ENCODE peak calls at places on chromosomes 11 and 22, in ten cellular contexts. A, V, J, Z, T, O, R, Q, I and L are unnamed samples.

GRCh38 chr11:126712017-126712625 is 288.4 kb downstream of the KIRREL3 start:
- DNase-seq in J (no peak), Z (no peak), T (no peak), Q (no peak), V (no peak), A (no peak), R (no peak), I (no peak), O (no peak), L (no peak)

GRCh38 chr11:65291613-65292012 is 23.1 kb upstream of the CDC42EP2 start:
- DNase-seq in A (no peak), V (no peak), Z (no peak), T (no peak), I (no peak), J (no peak), R (no peak), O (no peak), Q (no peak), L (no peak)

GRCh38 chr22:48902001-48902869 is 925.4 kb downstream of the BRD1 start:
- DNase-seq in Q (no peak), I (no peak), A (no peak), Z (no peak), J (no peak), R (no peak), O (no peak), T (no peak), V (no peak), L (peak; percentile 47)

GRCh38 chr22:36377022-36377631 is 10.6 kb downstream of the MYH9 start:
- DNase-seq in V (no peak), R (no peak), A (no peak), Z (no peak), O (no peak), J (no peak), I (no peak), T (no peak), Q (no peak), L (no peak)

GRCh38 chr11:115580927-115581680 is 76.9 kb upstream of the CADM1 start:
- DNase-seq in I (peak; percentile 26), Z (no peak), A (no peak), V (peak; percentile 31), T (no peak), J (no peak), O (no peak), R (peak; percentile 35), Q (no peak), L (no peak)

GRCh38 chr11:46348986-46349401 is 1.7 kb downstream of the DGKZ start:
- DNase-seq in O (no peak), V (peak; percentile 40), T (no peak), Q (no peak), J (no peak), I (no peak), Z (no peak), A (no peak), R (peak; percentile 46), L (no peak)

GRCh38 chr22:30265851-30266444 is 703 bp downstream of the OSM start:
- DNase-seq in J (no peak), T (no peak), Q (no peak), A (peak; percentile 51), I (peak; percentile 52), O (peak; percentile 67), Z (no peak), R (peak; percentile 73), V (no peak), L (peak; percentile 87)

GRCh38 chr11:17135934-17136683 is 58.6 kb upstream of the RPS13 start:
- DNase-seq in J (no peak), T (no peak), Q (no peak), O (no peak), Z (no peak), R (no peak), A (no peak), I (no peak), V (no peak), L (no peak)

GRCh38 chr22:20904008-20904979 is 12.9 kb upstream of the CRKL start:
- DNase-seq in I (no peak), V (no peak), A (no peak), Q (no peak), J (peak; percentile 55), Z (no peak), T (no peak), R (no peak), O (no peak), L (no peak)

GRCh38 chr11:89181111-89181510 is 3.4 kb downstream of the TYR start:
- DNase-seq in O (no peak), J (no peak), A (no peak), V (no peak), I (no peak), Z (no peak), Q (no peak), T (peak; percentile 44), R (no peak), L (no peak)

GRCh38 chr11:73939096-73939495 is 11.7 kb upstream of the DNAJB13 start:
- DNase-seq in Z (no peak), A (no peak), R (no peak), J (no peak), Q (no peak), O (no peak), I (no peak), V (no peak), T (no peak), L (no peak)

GRCh38 chr11:119322360-119322739 is 5.4 kb upstream of the MCAM start:
- DNase-seq in I (no peak), J (peak; percentile 11), R (no peak), O (no peak), V (no peak), A (no peak), T (no peak), Z (no peak), Q (no peak), L (no peak)

GRCh38 chr11:119323532-119324033 is 6.7 kb upstream of the MCAM start:
- DNase-seq in V (peak; percentile 91), Q (no peak), J (peak; percentile 91), Z (peak; percentile 81), I (peak; percentile 84), O (peak; percentile 96), R (peak; percentile 84), A (no peak), T (peak; percentile 95), L (no peak)

GRCh38 chr11:119320593-119321524 is 3.9 kb upstream of the MCAM start:
- DNase-seq in Z (peak; percentile 71), O (peak; percentile 87), V (no peak), I (peak; percentile 56), A (no peak), T (peak; percentile 77), J (peak; percentile 81), Q (peak; percentile 86), R (peak; percentile 72), L (peak; percentile 74)

GRCh38 chr11:119324124-119324665 is 7.3 kb upstream of the MCAM start:
- DNase-seq in Q (no peak), A (no peak), I (no peak), V (no peak), T (no peak), R (no peak), O (no peak), J (no peak), Z (no peak), L (no peak)

DNA sequence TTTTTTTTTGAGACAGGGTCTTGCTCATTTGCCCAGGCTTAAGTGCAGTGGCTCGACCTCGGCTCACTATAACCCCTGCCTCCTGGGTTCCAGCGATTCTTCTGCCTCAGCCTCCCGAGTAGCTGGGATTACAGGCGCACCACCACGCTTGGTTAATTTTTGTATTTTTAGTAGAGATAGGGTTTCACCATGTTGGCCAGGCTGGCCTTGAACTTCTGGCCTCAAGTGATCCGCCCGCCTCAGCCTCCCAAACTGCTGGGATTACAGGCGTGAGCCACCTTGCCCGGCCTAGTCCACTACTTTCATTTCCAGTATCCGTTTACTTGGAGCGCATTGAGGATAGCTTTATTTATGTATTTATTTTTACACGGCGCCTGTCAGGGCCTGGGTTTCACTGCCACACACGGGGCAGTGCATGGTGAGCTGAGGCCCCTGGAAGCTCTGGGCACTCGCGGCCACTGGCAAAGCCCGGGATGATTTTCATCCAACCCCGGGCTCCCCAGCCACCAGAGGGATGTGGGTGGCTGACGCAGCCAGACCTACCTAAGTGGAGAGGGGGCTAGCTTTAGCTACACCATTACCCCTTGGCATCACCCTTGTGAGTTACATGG is 6.1 kb upstream of the MCAM start:
- DNase-seq in V (no peak), T (no peak), A (no peak), O (no peak), R (no peak), I (no peak), J (peak; percentile 11), Z (no peak), Q (no peak), L (no peak)
- H3K4me1 ChIP-seq in V (peaks cover 14% of the 10 kb centered on the region), T (peaks cover 34% of the 10 kb centered on the region), A (peaks cover 38% of the 10 kb centered on the region), O (peaks cover 16% of the 10 kb centered on the region), R (peaks cover 41% of the 10 kb centered on the region), I (peaks cover 8% of the 10 kb centered on the region), J (no peaks in the 10 kb centered on the region), Z (peaks cover 39% of the 10 kb centered on the region), Q (peaks cover 35% of the 10 kb centered on the region), L (peaks cover 18% of the 10 kb centered on the region)

DNA sequence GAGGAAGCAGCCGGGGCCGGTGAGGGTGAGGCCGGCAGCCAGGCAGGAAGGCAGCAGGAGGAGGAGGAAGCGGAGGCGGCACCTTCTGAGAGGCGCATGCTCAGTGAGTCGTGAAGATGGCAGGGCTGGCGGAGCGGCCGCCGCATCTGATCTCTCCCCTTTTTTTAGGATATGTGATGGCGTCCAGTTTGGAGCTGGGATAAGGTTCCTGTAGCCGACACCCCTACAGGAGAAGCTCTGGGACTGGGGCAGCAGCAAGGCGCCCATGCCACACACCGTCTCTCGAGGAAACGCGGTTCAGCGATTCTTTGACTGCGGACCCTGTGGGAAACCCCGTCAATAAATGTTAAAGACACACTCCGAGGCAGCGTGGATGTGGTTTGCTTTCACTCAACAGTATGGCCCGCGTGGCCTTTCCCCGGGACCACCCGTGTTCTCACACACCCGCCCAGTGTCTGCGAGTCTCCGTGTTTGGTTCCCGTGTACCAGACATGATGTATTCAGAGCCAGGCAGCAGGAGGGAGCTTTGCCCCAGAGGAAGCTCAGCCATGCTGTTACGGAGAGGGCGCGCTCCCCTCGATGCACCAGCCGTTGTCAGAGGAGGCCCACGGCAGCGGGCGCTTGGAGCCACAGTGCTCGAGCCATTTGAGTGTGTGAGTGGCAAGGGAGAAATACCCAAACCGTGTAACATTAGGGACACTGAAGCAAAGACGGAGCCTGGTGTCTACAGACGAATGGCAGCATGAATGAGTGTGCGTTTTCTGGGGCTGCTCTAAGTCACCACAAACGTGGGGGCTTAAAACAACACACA is 27.7 kb upstream of the PARVB start:
- DNase-seq in R (peak; percentile 67), Q (no peak), Z (no peak), J (peak; percentile 28), O (no peak), I (peak; percentile 46), V (peak; percentile 64), T (no peak), A (peak; percentile 26), L (peak; percentile 83)
- H3K4me3 ChIP-seq in R (peak overlapping the region; percentile 23), Q (peak overlapping the region; percentile 10), Z (no peak overlapping the region), J (no peak overlapping the region), O (no peak overlapping the region), I (no peak overlapping the region), V (no peak overlapping the region), T (no peak overlapping the region), A (no peak overlapping the region), L (peak overlapping the region; percentile 32)

GRCh38 chr11:57641011-57641410 is 8.7 kb downstream of the YPEL4 start:
- DNase-seq in T (peak; percentile 61), A (no peak), O (peak; percentile 72), R (no peak), Z (peak; percentile 70), Q (no peak), J (no peak), V (no peak), I (no peak), L (no peak)
- TF ChIP-seq CTCF in T (no peak), A (no peak), O (no peak), R (no peak), Z (peak; percentile 36), Q (no peak), J (peak; percentile 26), V (no peak), I (no peak), L (no peak)

GRCh38 chr11:130002352-130002845 is at the start of gene PRDM10:
- DNase-seq in A (peak; percentile 73), T (peak; percentile 89), V (peak; percentile 94), J (peak; percentile 93), Q (no peak), O (peak; percentile 95), I (peak; percentile 92), R (peak; percentile 93), Z (peak; percentile 94), L (peak; percentile 96)
- H3K4me1 ChIP-seq in A (peaks cover 17% of the 10 kb centered on the region), T (peaks cover 6% of the 10 kb centered on the region), V (peaks cover 34% of the 10 kb centered on the region), J (peaks cover 4% of the 10 kb centered on the region), Q (peaks cover 21% of the 10 kb centered on the region), O (peaks cover 3% of the 10 kb centered on the region), I (peaks cover 7% of the 10 kb centered on the region), R (peaks cover 46% of the 10 kb centered on the region), Z (peaks cover 6% of the 10 kb centered on the region), L (peaks cover 17% of the 10 kb centered on the region)